ENCODE peak calls at places on chromosomes 5 and 9, in nine cellular contexts. W is T-helper 9 cell, B is neural crest cell, Y is right cardiac atrium, K is putamen, Z is NAMALWA, F is H54, P is AG10803, C is HT1080. E is an unnamed sample.

GRCh38 chr9:83544002-83544698 is 5.9 kb upstream of the FRMD3 start:
- DNase-seq in W (no peak), B (no peak), Y (peak), K (no peak), Z (peak), F (peak), P (peak), C (peak), E (peak)

GRCh38 chr9:123246534-123246933 is 21.9 kb downstream of the STRBP start:
- DNase-seq in W (no peak), B (no peak), Y (no peak), K (no peak), Z (no peak), F (no peak), P (no peak), C (no peak), E (no peak)

GRCh38 chr5:139684881-139685749 is 37.0 kb downstream of the CXXC5 start:
- DNase-seq in W (no peak), B (no peak), Y (no peak), K (no peak), Z (no peak), F (no peak), P (no peak), C (no peak), E (no peak)

GRCh38 chr5:7391688-7392400 is 4.1 kb upstream of the ADCY2 start:
- DNase-seq in W (no peak), B (no peak), Y (no peak), K (no peak), Z (no peak), F (no peak), P (no peak), C (no peak), E (no peak)

GRCh38 chr5:37814699-37815098 is 25.1 kb downstream of the GDNF start:
- DNase-seq in W (no peak), B (no peak), Y (no peak), K (no peak), Z (no peak), F (no peak), P (no peak), C (peak), E (no peak)

GRCh38 chr9:109035684-109036423 is 22.6 kb upstream of the CTNNAL1 start:
- DNase-seq in W (no peak), B (no peak), Y (peak), K (no peak), Z (no peak), F (peak), P (peak), C (peak), E (no peak)

GRCh38 chr5:169914766-169915165 is 65.5 kb downstream of the INSYN2B start:
- DNase-seq in W (no peak), B (peak), Y (peak), K (peak), Z (no peak), F (no peak), P (peak), C (peak), E (no peak)

GRCh38 chr5:157487358-157487757 is 27.3 kb downstream of the NIPAL4 start:
- DNase-seq in W (no peak), B (no peak), Y (no peak), K (no peak), Z (peak), F (no peak), P (no peak), C (no peak), E (peak)

GRCh38 chr9:79189511-79189924 is 382.2 kb upstream of the TLE4 start:
- DNase-seq in W (no peak), B (no peak), Y (no peak), K (no peak), Z (no peak), F (peak), P (peak), C (peak), E (no peak)

GRCh38 chr5:145775893-145776444 is 59.2 kb downstream of the PRELID2 start:
- DNase-seq in W (no peak), B (no peak), Y (no peak), K (no peak), Z (no peak), F (peak), P (peak), C (peak), E (no peak)

GRCh38 chr9:123320814-123321213 is 35.2 kb upstream of the CRB2 start:
- DNase-seq in W (no peak), B (no peak), Y (no peak), K (no peak), Z (no peak), F (no peak), P (no peak), C (no peak), E (peak)

GRCh38 chr5:38666668-38667498 is 110.4 kb upstream of the LIFR start:
- DNase-seq in W (no peak), B (no peak), Y (peak), K (no peak), Z (peak), F (no peak), P (peak), C (peak), E (peak)

GRCh38 chr5:4625206-4625896 is 514.8 kb upstream of the ADAMTS16 start:
- DNase-seq in W (no peak), B (no peak), Y (no peak), K (no peak), Z (peak), F (no peak), P (no peak), C (no peak), E (no peak)

GRCh38 chr9:113695901-113696300 is 180.2 kb upstream of the ZNF618 start:
- DNase-seq in W (no peak), B (no peak), Y (no peak), K (no peak), Z (no peak), F (no peak), P (no peak), C (peak), E (no peak)

GRCh38 chr5:91031396-91031741 is 351.7 kb downstream of the ARRDC3 start:
- DNase-seq in W (no peak), B (no peak), Y (no peak), K (no peak), Z (no peak), F (no peak), P (no peak), C (no peak), E (no peak)